ENCODE peak calls at places on chromosomes 5 and 9, in five cellular contexts. A is body of pancreas, G is ovary, C is right lobe of liver, F is Peyer's patch. Q is an unnamed sample.

GRCh38 chr5:122310886-122311285 is 1.2 kb upstream of the SNCAIP start:
- DNase-seq in A (no peak), G (peak), C (no peak), F (no peak), Q (no peak)

GRCh38 chr9:133589454-133590227 is 19.5 kb downstream of the FAM163B start:
- DNase-seq in A (no peak), G (no peak), C (no peak), F (no peak), Q (no peak)

GRCh38 chr5:168528521-168529360 is at the start of gene FBLL1:
- DNase-seq in A (peak), G (peak), C (no peak), F (no peak), Q (no peak)

GRCh38 chr5:124713595-124713994 is 32.8 kb downstream of the ZNF608 start:
- DNase-seq in A (no peak), G (no peak), C (no peak), F (no peak), Q (no peak)

GRCh38 chr5:79464695-79465332 is 49.1 kb downstream of the HOMER1 start:
- DNase-seq in A (no peak), G (no peak), C (no peak), F (no peak), Q (no peak)

GRCh38 chr5:109857405-109858031 is 167.8 kb downstream of the MAN2A1 start:
- DNase-seq in A (peak), G (no peak), C (no peak), F (peak), Q (no peak)

GRCh38 chr5:134758504-134759341 is at the start of gene DDX46:
- DNase-seq in A (peak), G (peak), C (peak), F (peak), Q (peak)

GRCh38 chr5:137616046-137616445 is 116.9 kb upstream of the SPOCK1 start:
- DNase-seq in A (no peak), G (no peak), C (no peak), F (no peak), Q (no peak)

GRCh38 chr9:77488439-77489126 is 159.5 kb downstream of the GNA14 start:
- DNase-seq in A (no peak), G (no peak), C (no peak), F (no peak), Q (no peak)

GRCh38 chr5:142320851-142321560 is 3.8 kb downstream of the SPRY4 start:
- DNase-seq in A (no peak), G (no peak), C (no peak), F (no peak), Q (no peak)

GRCh38 chr9:119302988-119303698 is 66.1 kb downstream of the BRINP1 start:
- DNase-seq in A (no peak), G (no peak), C (no peak), F (no peak), Q (no peak)

GRCh38 chr9:38000735-38001134 is 68.3 kb downstream of the SHB start:
- DNase-seq in A (no peak), G (no peak), C (no peak), F (no peak), Q (no peak)

GRCh38 chr9:34992376-34992951 is 2.9 kb downstream of the DNAJB5 start:
- DNase-seq in A (peak), G (peak), C (no peak), F (no peak), Q (peak)

GRCh38 chr5:42021923-42022322 is 96.8 kb downstream of the FBXO4 start:
- DNase-seq in A (no peak), G (no peak), C (no peak), F (no peak), Q (no peak)

GRCh38 chr5:15598294-15598902 is 98.4 kb downstream of the FBXL7 start:
- DNase-seq in A (no peak), G (no peak), C (no peak), F (no peak), Q (no peak)

GRCh38 chr5:128596071-128596470 is 58.0 kb upstream of the FBN2 start:
- DNase-seq in A (no peak), G (no peak), C (no peak), F (no peak), Q (no peak)

GRCh38 chr5:93831449-93831848 is 90.0 kb upstream of the POU5F2 start:
- DNase-seq in A (no peak), G (no peak), C (no peak), F (no peak), Q (no peak)

GRCh38 chr5:2669913-2670312 is 81.6 kb downstream of the IRX2 start:
- DNase-seq in A (no peak), G (no peak), C (no peak), F (no peak), Q (no peak)

GRCh38 chr9:102728946-102729345 is 266.2 kb upstream of the CYLC2 start:
- DNase-seq in A (no peak), G (no peak), C (no peak), F (no peak), Q (peak)

GRCh38 chr9:136051568-136052432 is 43.3 kb downstream of the NACC2 start:
- DNase-seq in A (peak), G (peak), C (peak), F (peak), Q (peak)

GRCh38 chr5:149140197-149141002 is 893 bp upstream of the ABLIM3 start:
- DNase-seq in A (no peak), G (no peak), C (no peak), F (no peak), Q (no peak)

GRCh38 chr9:81635526-81636279 is 53.6 kb downstream of the TLE1 start:
- DNase-seq in A (no peak), G (no peak), C (no peak), F (no peak), Q (no peak)

GRCh38 chr9:110591526-110591925 is 12.0 kb upstream of the SVEP1 start:
- DNase-seq in A (no peak), G (no peak), C (no peak), F (no peak), Q (no peak)

GRCh38 chr9:131747352-131747751 is 7.5 kb upstream of the RAPGEF1 start:
- DNase-seq in A (peak), G (no peak), C (no peak), F (no peak), Q (no peak)

GRCh38 chr9:99416007-99416406 is 193.9 kb downstream of the SEC61B start:
- DNase-seq in A (no peak), G (no peak), C (no peak), F (no peak), Q (no peak)

GRCh38 chr9:84136119-84136868 is 155.7 kb downstream of the RMI1 start:
- DNase-seq in A (no peak), G (no peak), C (no peak), F (no peak), Q (no peak)

GRCh38 chr9:120403543-120403856 is 176.5 kb downstream of the CDK5RAP2 start:
- DNase-seq in A (no peak), G (no peak), C (no peak), F (no peak), Q (no peak)

GRCh38 chr9:108475813-108476212 is 380.0 kb downstream of the ACTL7B start:
- DNase-seq in A (no peak), G (no peak), C (no peak), F (no peak), Q (no peak)

GRCh38 chr5:6584727-6585126 is 48.1 kb downstream of the NSUN2 start:
- DNase-seq in A (no peak), G (no peak), C (no peak), F (no peak), Q (no peak)

GRCh38 chr5:90530736-90531487 is 1.5 kb upstream of the LYSMD3 start:
- DNase-seq in A (peak), G (no peak), C (no peak), F (no peak), Q (no peak)

GRCh38 chr5:125668904-125669303 is 754.3 kb upstream of the GRAMD2B start:
- DNase-seq in A (no peak), G (no peak), C (no peak), F (no peak), Q (no peak)

GRCh38 chr9:88657893-88658292 is 122.9 kb downstream of the NXNL2 start:
- DNase-seq in A (no peak), G (no peak), C (no peak), F (no peak), Q (no peak)

GRCh38 chr5:76978869-76979268 is 26.0 kb downstream of the CRHBP start:
- DNase-seq in A (no peak), G (no peak), C (no peak), F (no peak), Q (no peak)

GRCh38 chr9:116318463-116319271 is 165.1 kb downstream of the PAPPA start:
- DNase-seq in A (peak), G (peak), C (no peak), F (no peak), Q (no peak)

GRCh38 chr5:168086104-168086610 is 205.3 kb upstream of the WWC1 start:
- DNase-seq in A (peak), G (no peak), C (no peak), F (no peak), Q (no peak)

GRCh38 chr5:177447066-177447610 is 524 bp downstream of the PRR7 start:
- DNase-seq in A (peak), G (peak), C (peak), F (peak), Q (peak)

GRCh38 chr5:177444106-177445051 is 2.2 kb upstream of the PRR7 start:
- DNase-seq in A (no peak), G (no peak), C (no peak), F (no peak), Q (peak)

GRCh38 chr5:177446184-177447065 is at the start of gene PRR7:
- DNase-seq in A (peak), G (peak), C (peak), F (peak), Q (peak)

GRCh38 chr5:177443144-177443983 is 3.2 kb upstream of the PRR7 start:
- DNase-seq in A (no peak), G (no peak), C (no peak), F (no peak), Q (peak)

GRCh38 chr5:177445052-177446016 is 1.3 kb upstream of the PRR7 start:
- DNase-seq in A (no peak), G (no peak), C (no peak), F (no peak), Q (peak)
- TF ChIP-seq POLR2A in A (no peak), G (no peak), C (no peak), F (no peak), Q (no peak)

GRCh38 chr9:69671904-69672827 is at the start of gene APBA1:
- DNase-seq in A (peak), G (peak), C (peak), F (no peak), Q (peak)
- TF ChIP-seq POLR2A in A (no peak), G (no peak), C (peak), F (peak), Q (no peak)

GRCh38 chr5:139690385-139691274 is 42.5 kb downstream of the CXXC5 start:
- DNase-seq in A (peak), G (peak), C (no peak), F (no peak), Q (peak)
- TF ChIP-seq POLR2A in A (no peak), G (no peak), C (no peak), F (no peak), Q (no peak)

GRCh38 chr9:69181908-69182353 is 7.9 kb downstream of the TJP2 start:
- DNase-seq in A (peak), G (no peak), C (no peak), F (no peak), Q (no peak)

GRCh38 chr9:69180200-69180599 is 6.1 kb downstream of the TJP2 start:
- DNase-seq in A (no peak), G (no peak), C (no peak), F (no peak), Q (no peak)

GRCh38 chr9:69178583-69179011 is 4.5 kb downstream of the TJP2 start:
- DNase-seq in A (no peak), G (no peak), C (no peak), F (no peak), Q (no peak)

GRCh38 chr9:69179037-69179436 is 5.0 kb downstream of the TJP2 start:
- DNase-seq in A (no peak), G (no peak), C (no peak), F (no peak), Q (no peak)

GRCh38 chr9:69180670-69181069 is 6.6 kb downstream of the TJP2 start:
- DNase-seq in A (peak), G (no peak), C (no peak), F (peak), Q (no peak)
- TF ChIP-seq POLR2A in A (no peak), G (no peak), C (peak), F (no peak), Q (no peak)

GRCh38 chr9:3391414-3391813 is 134.4 kb downstream of the RFX3 start:
- DNase-seq in A (peak), G (no peak), C (no peak), F (no peak), Q (no peak)
- TF ChIP-seq POLR2A in A (no peak), G (no peak), C (no peak), F (no peak), Q (no peak)

GRCh38 chr9:137188490-137189296 is at the start of the genes ANAPC2 and SSNA1:
- DNase-seq in A (peak), G (peak), C (peak), F (peak), Q (peak)
- TF ChIP-seq POLR2A in A (peak), G (peak), C (peak), F (peak), Q (peak)

DNA sequence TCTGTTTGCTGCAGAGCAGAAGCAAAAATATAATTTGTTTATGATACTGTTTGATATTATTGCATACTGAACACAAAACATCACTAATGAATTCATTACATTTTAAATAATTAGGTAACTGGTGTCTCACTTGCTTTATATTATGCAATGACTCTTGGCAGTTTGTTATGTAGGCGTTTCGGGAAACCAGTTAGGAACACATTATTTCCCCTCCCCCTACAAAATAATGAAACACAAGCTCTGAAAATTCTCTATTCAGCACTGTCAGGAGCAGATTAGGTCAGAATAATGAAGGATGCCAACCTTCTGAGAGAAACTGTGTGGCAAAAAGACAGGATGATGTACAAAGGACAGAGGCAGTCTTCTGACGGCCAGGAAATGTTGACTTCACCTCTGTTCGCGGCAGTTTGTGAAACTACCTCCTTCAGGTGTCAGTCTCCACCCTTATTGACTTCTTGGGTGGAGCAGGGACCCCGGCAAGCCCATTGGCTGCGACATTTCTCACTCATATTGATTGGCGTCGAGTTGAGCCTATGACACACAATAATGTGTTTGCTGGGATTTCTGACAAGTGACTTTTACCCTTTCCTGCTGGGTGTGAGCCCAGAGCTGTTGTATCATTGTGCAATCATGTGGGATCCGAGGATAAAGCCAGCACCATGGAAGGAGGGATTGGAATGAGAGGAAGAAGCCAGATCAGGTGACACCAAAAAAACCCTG is 34.0 kb downstream of the SH3PXD2B start:
- DNase-seq in A (peak), G (peak), C (peak), F (no peak), Q (no peak)
- TF ChIP-seq POLR2A in A (no peak), G (no peak), C (no peak), F (peak), Q (no peak)

DNA sequence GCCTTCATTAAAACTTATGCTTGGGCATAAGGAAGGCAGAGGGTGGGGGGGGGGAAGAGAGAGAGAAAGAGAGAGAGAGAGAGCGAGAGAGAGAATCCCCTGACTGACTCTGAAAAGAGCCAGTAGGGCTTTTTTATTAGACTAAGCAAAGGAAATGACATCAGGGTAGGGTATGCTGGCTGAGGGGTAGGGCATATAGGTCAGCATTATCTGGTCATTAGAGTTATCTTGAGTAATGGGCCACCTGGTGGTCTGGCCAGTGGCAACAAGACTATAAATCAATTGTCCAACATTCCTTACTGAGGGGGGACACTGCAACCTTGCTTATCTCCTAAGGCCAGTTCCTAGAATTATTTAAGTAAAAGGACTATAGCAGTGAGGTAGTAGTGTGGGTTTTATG is 67.2 kb downstream of the TSSK1B start:
- DNase-seq in A (no peak), G (no peak), C (no peak), F (no peak), Q (no peak)
- TF ChIP-seq POLR2A in A (no peak), G (no peak), C (no peak), F (no peak), Q (no peak)